ENCODE peak calls at places on chromosomes 16 and 17, in four cellular contexts. Y is stomach, J is lower lobe of right lung, G is body of pancreas. X is an unnamed sample.
A peak's percentile ranks its signal among the peaks of the same experiment; 100 is the strongest.

GRCh38 chr17:82124101-82124500 is 26.1 kb upstream of the FASN start:
- DNase-seq in Y (no peak), J (no peak), G (no peak), X (no peak)

GRCh38 chr17:33142703-33143299 is 150.3 kb downstream of the ASIC2 start:
- DNase-seq in Y (no peak), J (no peak), G (peak; percentile 20), X (peak; percentile 56)

GRCh38 chr16:4694664-4695451 is 1.5 kb downstream of the NUDT16L1 start:
- DNase-seq in Y (no peak), J (peak; percentile 50), G (no peak), X (no peak)

GRCh38 chr17:18043491-18043890 is 4.3 kb downstream of the GID4 start:
- DNase-seq in Y (no peak), J (no peak), G (no peak), X (no peak)

GRCh38 chr17:17561408-17562144 is 29.9 kb downstream of the PEMT start:
- DNase-seq in Y (peak; percentile 96), J (peak; percentile 91), G (peak; percentile 41), X (no peak)

GRCh38 chr17:80214012-80214877 is 5.9 kb downstream of the SGSH start:
- DNase-seq in Y (no peak), J (no peak), G (no peak), X (no peak)

GRCh38 chr16:27827765-27828164 is 235.7 kb downstream of the GSG1L start:
- DNase-seq in Y (no peak), J (no peak), G (no peak), X (no peak)

GRCh38 chr17:81494984-81495383 is 17.6 kb downstream of the ACTG1 start:
- DNase-seq in Y (no peak), J (no peak), G (no peak), X (peak; percentile 81)

GRCh38 chr16:15493416-15494181 is 59.2 kb downstream of the BMERB1 start:
- DNase-seq in Y (no peak), J (no peak), G (no peak), X (no peak)

GRCh38 chr17:40319651-40320550 is 10.9 kb downstream of the RARA start:
- DNase-seq in Y (peak; percentile 59), J (peak; percentile 77), G (no peak), X (no peak)

GRCh38 chr17:48012151-48012520 is 25.5 kb downstream of the COPZ2 start:
- DNase-seq in Y (peak; percentile 62), J (peak; percentile 66), G (peak; percentile 36), X (peak; percentile 79)

GRCh38 chr16:90077757-90078593 is 844 bp upstream of the PRDM7 start:
- DNase-seq in Y (no peak), J (no peak), G (peak; percentile 32), X (peak; percentile 66)

GRCh38 chr16:10862432-10862831 is 14.6 kb upstream of the CIITA start:
- DNase-seq in Y (peak; percentile 90), J (peak; percentile 81), G (peak; percentile 81), X (no peak)

GRCh38 chr17:16911141-16911937 is 60.6 kb downstream of the TNFRSF13B start:
- DNase-seq in Y (peak; percentile 18), J (peak; percentile 32), G (no peak), X (peak; percentile 24)

GRCh38 chr17:20993863-20994778 is 48.7 kb downstream of the USP22 start:
- DNase-seq in Y (peak; percentile 68), J (peak; percentile 65), G (no peak), X (no peak)

GRCh38 chr17:48194097-48194550 is 86.6 kb downstream of the SNX11 start:
- DNase-seq in Y (no peak), J (no peak), G (no peak), X (peak; percentile 30)

GRCh38 chr16:72989203-72989991 is 58.5 kb downstream of the ZFHX3 start:
- DNase-seq in Y (no peak), J (no peak), G (no peak), X (no peak)

GRCh38 chr17:41547921-41548843 is 20.1 kb upstream of the KRT19 start:
- DNase-seq in Y (peak; percentile 79), J (peak; percentile 67), G (peak; percentile 31), X (no peak)

GRCh38 chr17:7720125-7720524 is 2.6 kb downstream of the DNAH2 start:
- DNase-seq in Y (no peak), J (no peak), G (no peak), X (no peak)

GRCh38 chr16:67305216-67306071 is 21.1 kb downstream of the KCTD19 start:
- DNase-seq in Y (no peak), J (no peak), G (no peak), X (no peak)

GRCh38 chr17:10314332-10314731 is 58.5 kb downstream of the MYH13 start:
- DNase-seq in Y (no peak), J (no peak), G (no peak), X (no peak)

DNA sequence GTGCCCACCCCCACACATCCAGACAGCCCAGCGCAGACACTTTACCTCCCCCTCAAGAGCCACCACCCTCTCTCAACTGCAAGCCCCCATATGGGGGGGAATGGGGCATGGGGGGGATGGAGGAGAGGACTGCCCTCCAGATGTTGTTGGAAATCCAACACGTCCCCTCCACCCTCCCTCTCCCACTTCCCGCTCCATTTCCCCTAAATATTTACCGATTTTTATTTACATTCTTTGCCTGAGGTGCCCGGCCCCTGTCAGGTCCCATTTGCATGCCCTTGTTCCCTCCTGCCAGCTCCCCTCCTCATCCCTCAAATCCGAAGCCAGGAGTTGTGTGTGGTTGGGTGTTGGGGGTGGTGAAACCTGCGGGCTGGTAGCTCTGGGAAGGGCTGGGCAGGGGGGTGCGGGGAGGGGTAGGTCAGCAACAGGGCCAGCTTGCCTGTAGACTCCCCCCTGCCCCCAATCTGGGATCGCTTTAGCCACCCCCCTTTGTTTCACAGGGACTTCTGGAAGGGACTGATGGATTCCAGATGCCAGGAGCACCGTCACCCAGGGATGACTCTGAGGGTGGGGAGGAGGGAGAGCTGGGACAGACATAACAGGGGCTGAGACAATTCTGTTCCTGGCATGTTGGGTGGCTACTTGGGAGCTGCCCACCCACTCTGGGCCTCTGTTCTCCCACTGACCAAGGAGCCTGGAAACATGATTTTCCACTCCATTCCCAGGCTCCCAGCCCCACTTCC is 39.7 kb upstream of the NGFR start:
- DNase-seq in Y (no peak), J (no peak), G (no peak), X (no peak)
- H3K4me3 ChIP-seq in Y (no peak overlapping the region), J (no peak overlapping the region), G (no peak overlapping the region), X (no peak overlapping the region)

GRCh38 chr16:30633526-30633925 is 17.2 kb upstream of the PRR14 start:
- DNase-seq in Y (no peak), J (no peak), G (no peak), X (no peak)
- H3K4me3 ChIP-seq in Y (peak overlapping the region; percentile 59), J (peak overlapping the region; percentile 74), G (peak overlapping the region; percentile 4), X (peak overlapping the region; percentile 66)

GRCh38 chr16:78608305-78608776 is 508.9 kb downstream of the WWOX start:
- DNase-seq in Y (no peak), J (no peak), G (no peak), X (no peak)

GRCh38 chr16:78607465-78607864 is 508.0 kb downstream of the WWOX start:
- DNase-seq in Y (no peak), J (no peak), G (no peak), X (no peak)

GRCh38 chr16:78607022-78607421 is 507.6 kb downstream of the WWOX start:
- DNase-seq in Y (no peak), J (no peak), G (no peak), X (no peak)

GRCh38 chr16:78611318-78611717 is 511.9 kb downstream of the WWOX start:
- DNase-seq in Y (no peak), J (no peak), G (no peak), X (no peak)

GRCh38 chr16:78609542-78610253 is 510.2 kb downstream of the WWOX start:
- DNase-seq in Y (no peak), J (no peak), G (no peak), X (no peak)
- H3K4me3 ChIP-seq in Y (peak overlapping the region; percentile 19), J (no peak overlapping the region), G (no peak overlapping the region), X (no peak overlapping the region)

GRCh38 chr16:976389-976931 is 5.1 kb upstream of the SOX8 start:
- DNase-seq in Y (no peak), J (no peak), G (no peak), X (no peak)
- H3K4me3 ChIP-seq in Y (no peak overlapping the region), J (no peak overlapping the region), G (no peak overlapping the region), X (no peak overlapping the region)

GRCh38 chr17:56978441-56979090 is 635 bp downstream of the SCPEP1 start:
- DNase-seq in Y (no peak), J (no peak), G (no peak), X (no peak)

GRCh38 chr17:56979091-56979480 is 1.2 kb downstream of the SCPEP1 start:
- DNase-seq in Y (no peak), J (no peak), G (no peak), X (no peak)

GRCh38 chr17:56977673-56978395 is at the start of gene SCPEP1:
- DNase-seq in Y (peak; percentile 87), J (peak; percentile 90), G (peak; percentile 85), X (peak; percentile 87)

GRCh38 chr17:56975656-56976055 is 2.3 kb upstream of the SCPEP1 start:
- DNase-seq in Y (no peak), J (no peak), G (no peak), X (no peak)

GRCh38 chr17:56976941-56977570 is 875 bp upstream of the SCPEP1 start:
- DNase-seq in Y (no peak), J (no peak), G (no peak), X (no peak)
- H3K4me3 ChIP-seq in Y (peak overlapping the region; percentile 66), J (peak overlapping the region; percentile 59), G (no peak overlapping the region), X (no peak overlapping the region)

GRCh38 chr16:84597518-84598390 is 20.1 kb downstream of the COTL1 start:
- DNase-seq in Y (no peak), J (peak; percentile 66), G (no peak), X (no peak)
- H3K4me3 ChIP-seq in Y (no peak overlapping the region), J (no peak overlapping the region), G (no peak overlapping the region), X (no peak overlapping the region)

X was measured in Caco-2.